ENCODE peak calls at places on chromosomes 12 and 14, in nine cellular contexts. W is hepatocyte; T is body of pancreas; V is CD8-positive, alpha-beta memory T cell; X is lower lobe of right lung; E is cardiac muscle cell; F is fibroblast of lung; C is PC-3; Q is left lung. D is an unnamed sample.

GRCh38 chr12:92297932-92298681 is 152.5 kb upstream of the BTG1 start:
- DNase-seq in E (no peak), Q (no peak), V (no peak), F (peak; percentile 95), X (no peak), W (no peak), T (no peak), C (no peak), D (peak; percentile 71)

GRCh38 chr12:321606-322326 is 59.1 kb upstream of the SLC6A13 start:
- DNase-seq in C (peak; percentile 33), V (no peak), T (peak; percentile 60), F (no peak), X (no peak), Q (no peak), E (peak; percentile 9), W (peak; percentile 31), D (no peak)

GRCh38 chr14:103763730-103764488 is 48.3 kb downstream of the ZFYVE21 start:
- DNase-seq in Q (no peak), F (no peak), X (no peak), E (no peak), C (no peak), T (no peak), W (no peak), V (no peak), D (no peak)

GRCh38 chr12:123233505-123234299 is 466 bp downstream of the MTRFR start:
- DNase-seq in E (no peak), T (no peak), Q (no peak), C (peak; percentile 25), V (no peak), F (no peak), X (no peak), W (peak; percentile 18), D (no peak)

GRCh38 chr14:22887260-22887989 is 4.4 kb downstream of the REM2 start:
- DNase-seq in Q (no peak), W (peak; percentile 87), E (peak; percentile 89), T (peak; percentile 81), X (no peak), C (peak; percentile 95), V (no peak), F (peak; percentile 79), D (peak; percentile 15)

GRCh38 chr12:6372403-6373003 is 2.9 kb downstream of the SCNN1A start:
- DNase-seq in T (peak; percentile 49), W (peak; percentile 72), Q (no peak), X (peak; percentile 76), E (no peak), V (peak; percentile 19), C (peak; percentile 86), F (peak; percentile 87), D (peak; percentile 83)

GRCh38 chr14:34571771-34572170 is 32.3 kb upstream of the EAPP start:
- DNase-seq in W (no peak), V (no peak), E (no peak), X (no peak), Q (peak; percentile 2), T (no peak), C (no peak), F (no peak), D (no peak)

GRCh38 chr14:100293497-100294212 is 12.6 kb downstream of the SLC25A29 start:
- DNase-seq in E (no peak), T (no peak), V (peak; percentile 26), F (no peak), Q (peak; percentile 24), C (no peak), X (no peak), W (no peak), D (no peak)

GRCh38 chr12:21527451-21528180 is 1.5 kb downstream of the SPX start:
- DNase-seq in X (peak; percentile 57), F (peak; percentile 60), V (peak; percentile 65), W (peak; percentile 73), E (peak; percentile 83), C (peak; percentile 48), T (peak; percentile 71), Q (peak; percentile 86), D (peak; percentile 85)

GRCh38 chr14:70350078-70350477 is 9.4 kb downstream of the COX16 start:
- DNase-seq in Q (no peak), W (no peak), X (no peak), C (no peak), F (no peak), V (no peak), E (no peak), T (no peak), D (no peak)

GRCh38 chr12:109947511-109947910 is 47.4 kb downstream of the TCHP start:
- DNase-seq in Q (no peak), V (no peak), C (no peak), T (no peak), F (peak; percentile 92), X (no peak), E (no peak), W (no peak), D (no peak)

GRCh38 chr12:116384175-116384574 is 106.7 kb upstream of the MED13L start:
- DNase-seq in C (no peak), V (no peak), W (no peak), T (no peak), X (no peak), E (no peak), Q (no peak), F (no peak), D (no peak)

GRCh38 chr14:101071493-101071891 is 168.0 kb upstream of the RTL1 start:
- DNase-seq in T (no peak), V (peak; percentile 30), C (no peak), W (peak; percentile 36), E (no peak), X (no peak), Q (peak; percentile 49), F (no peak), D (no peak)

GRCh38 chr12:12713932-12714275 is 3.3 kb upstream of the CDKN1B start:
- DNase-seq in T (no peak), Q (no peak), F (no peak), W (no peak), V (no peak), X (no peak), C (no peak), E (no peak), D (no peak)
- H3K4me3 ChIP-seq in T (no peak overlapping the region), Q (peak overlapping the region; percentile 5), F (peak overlapping the region; percentile 47), W (no peak overlapping the region), V (peak overlapping the region; percentile 96), X (peak overlapping the region; percentile 91), C (peak overlapping the region; percentile 70), E (no peak overlapping the region), D (no peak overlapping the region)

DNA sequence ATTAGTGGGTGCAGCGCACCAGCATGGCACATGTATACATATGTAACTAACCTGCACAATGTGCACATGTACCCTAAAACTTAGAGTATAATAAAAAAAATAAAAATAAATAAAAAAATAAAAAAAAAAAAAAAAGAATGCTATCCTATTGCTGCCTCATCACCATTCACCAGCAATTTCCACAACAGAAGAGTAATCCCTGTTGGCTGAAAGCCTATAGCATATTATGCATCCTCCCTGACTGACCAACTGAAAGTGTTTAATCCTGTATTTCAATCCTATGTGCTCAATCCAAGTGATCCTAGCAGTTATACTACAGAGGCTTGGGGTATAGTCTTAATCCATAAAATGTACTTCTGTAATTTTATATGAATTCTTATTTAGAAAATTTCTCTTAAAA is 18.5 kb downstream of the DICER1 start:
- DNase-seq in F (no peak), Q (no peak), E (no peak), V (no peak), W (no peak), X (no peak), C (no peak), T (no peak), D (no peak)
- H3K36me3 ChIP-seq in F (no peaks in the 10 kb centered on the region), Q (no peaks in the 10 kb centered on the region), E (no peaks in the 10 kb centered on the region), V (no peaks in the 10 kb centered on the region), W (no peaks in the 10 kb centered on the region), X (no peaks in the 10 kb centered on the region), C (no peaks in the 10 kb centered on the region), T (no peaks in the 10 kb centered on the region), D (no peaks in the 10 kb centered on the region)

DNA sequence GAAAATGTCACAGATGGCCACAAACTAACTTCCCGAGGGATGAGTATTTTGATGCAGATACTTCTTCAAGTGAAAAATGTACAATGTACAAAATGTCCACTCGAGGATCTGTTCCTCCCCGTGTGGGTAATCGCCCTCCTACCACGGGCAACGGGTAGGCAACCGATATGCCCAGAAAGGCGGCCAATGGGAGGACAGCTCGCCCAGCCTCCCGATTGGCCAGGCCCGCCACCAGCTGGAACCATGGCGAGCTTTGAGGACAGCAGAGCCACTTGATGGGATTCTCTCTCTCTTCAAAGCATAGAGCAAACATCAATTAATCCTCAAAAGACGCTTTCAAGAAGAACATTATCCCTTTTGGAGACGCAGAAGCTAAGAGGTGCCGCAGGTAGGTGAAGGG is 42.2 kb downstream of the DPF3 start:
- DNase-seq in E (no peak), W (no peak), F (no peak), V (no peak), T (no peak), Q (no peak), X (no peak), C (no peak), D (no peak)
- H3K4me3 ChIP-seq in E (no peak overlapping the region), W (no peak overlapping the region), F (no peak overlapping the region), V (no peak overlapping the region), T (no peak overlapping the region), Q (no peak overlapping the region), X (no peak overlapping the region), C (no peak overlapping the region), D (no peak overlapping the region)

GRCh38 chr12:54030889-54031860 is 1.7 kb upstream of the HOXC5 start:
- DNase-seq in V (no peak), E (peak; percentile 43), Q (no peak), X (no peak), T (no peak), F (peak; percentile 21), C (no peak), W (peak; percentile 74), D (no peak)
- H3K36me3 ChIP-seq in V (no peaks in the 10 kb centered on the region), E (no peaks in the 10 kb centered on the region), Q (no peaks in the 10 kb centered on the region), X (no peaks in the 10 kb centered on the region), T (no peaks in the 10 kb centered on the region), F (no peaks in the 10 kb centered on the region), C (no peaks in the 10 kb centered on the region), W (no peaks in the 10 kb centered on the region), D (peaks cover 46% of the 10 kb centered on the region)

GRCh38 chr12:121810234-121810817 is 6.5 kb downstream of the SETD1B start:
- DNase-seq in E (no peak), T (no peak), W (no peak), F (no peak), X (no peak), V (no peak), C (no peak), Q (peak; percentile 78), D (no peak)
- H3K4me3 ChIP-seq in E (no peak overlapping the region), T (no peak overlapping the region), W (no peak overlapping the region), F (peak overlapping the region; percentile 63), X (no peak overlapping the region), V (peak overlapping the region; percentile 74), C (peak overlapping the region; percentile 70), Q (no peak overlapping the region), D (no peak overlapping the region)

GRCh38 chr14:49770212-49770817 is 2.4 kb downstream of the KLHDC2 start:
- DNase-seq in Q (no peak), T (peak; percentile 70), X (no peak), V (no peak), W (peak; percentile 71), F (peak; percentile 55), E (no peak), C (peak; percentile 83), D (no peak)
- H3K36me3 ChIP-seq in Q (peaks cover 31% of the 10 kb centered on the region), T (peaks cover 8% of the 10 kb centered on the region), X (peaks cover 35% of the 10 kb centered on the region), V (peaks cover 7% of the 10 kb centered on the region), W (no peaks in the 10 kb centered on the region), F (no peaks in the 10 kb centered on the region), E (peaks cover 26% of the 10 kb centered on the region), C (peaks cover 4% of the 10 kb centered on the region), D (peaks cover 10% of the 10 kb centered on the region)

D was measured in MG63.